ENCODE peak calls at places on chromosomes 2 and 18, in five cellular contexts. R, W, O, I and F are unnamed samples.
A peak's percentile ranks its signal among the peaks of the same experiment; 100 is the strongest.

GRCh38 chr2:156087875-156088274 is 244.6 kb downstream of the NR4A2 start:
- DNase-seq in R (no peak), W (no peak), O (no peak), I (no peak), F (no peak)

GRCh38 chr2:191869178-191869577 is 22.3 kb upstream of the CAVIN2 start:
- DNase-seq in R (peak; percentile 2), W (no peak), O (no peak), I (peak; percentile 77), F (no peak)

GRCh38 chr2:230779141-230779523 is 66.5 kb downstream of the CAB39 start:
- DNase-seq in R (no peak), W (no peak), O (no peak), I (no peak), F (no peak)

GRCh38 chr2:111712940-111713339 is 171.1 kb downstream of the ANAPC1 start:
- DNase-seq in R (no peak), W (no peak), O (no peak), I (peak; percentile 16), F (no peak)

GRCh38 chr2:172751564-172751963 is 15.9 kb downstream of the RAPGEF4 start:
- DNase-seq in R (no peak), W (no peak), O (no peak), I (no peak), F (no peak)

GRCh38 chr2:113768770-113769169 is 12.3 kb upstream of the SLC35F5 start:
- DNase-seq in R (no peak), W (no peak), O (no peak), I (peak; percentile 5), F (no peak)

GRCh38 chr2:211829725-211830124 is 708.9 kb downstream of the ERBB4 start:
- DNase-seq in R (no peak), W (no peak), O (no peak), I (no peak), F (no peak)

GRCh38 chr2:217058791-217059755 is 199.2 kb upstream of the TNP1 start:
- DNase-seq in R (no peak), W (no peak), O (no peak), I (no peak), F (no peak)

GRCh38 chr18:40407913-40408312 is 1547.1 kb upstream of the PIK3C3 start:
- DNase-seq in R (no peak), W (no peak), O (no peak), I (no peak), F (no peak)

GRCh38 chr18:62281684-62282083 is 43.4 kb upstream of the TNFRSF11A start:
- DNase-seq in R (no peak), W (no peak), O (no peak), I (peak; percentile 94), F (no peak)